ENCODE peak calls at places on chromosome 22, in nine cellular contexts. One of them, this sample, is unnamed.

GRCh38 chr22:49957826-49958461 is 2.6 kb upstream of the PIM3 start:
- DNase-seq in GM04503: no peak
- DNase-seq in epithelial cell of esophagus: no peak
- DNase-seq in neural crest cell: no peak
- DNase-seq in activated T-cell treated with anti-CD3 and anti-CD28 coated beads, Interleukin-2, amount 50 U/mL, for 4 hours: no peak
- DNase-seq in occipital lobe: no peak
- DNase-seq in kidney tubule cell: no peak
- DNase-seq in cardiac fibroblast: no peak
- DNase-seq in PC-3: no peak
- DNase-seq in this sample: no peak

GRCh38 chr22:49555526-49555925 is 272.1 kb downstream of the BRD1 start:
- DNase-seq in occipital lobe: no peak
- DNase-seq in PC-3: no peak
- DNase-seq in GM04503: no peak
- DNase-seq in activated T-cell treated with anti-CD3 and anti-CD28 coated beads, Interleukin-2, amount 50 U/mL, for 4 hours: no peak
- DNase-seq in cardiac fibroblast: no peak
- DNase-seq in epithelial cell of esophagus: no peak
- DNase-seq in neural crest cell: no peak
- DNase-seq in kidney tubule cell: no peak
- DNase-seq in this sample: no peak

GRCh38 chr22:44281706-44282637 is 30.8 kb downstream of the SHISAL1 start:
- DNase-seq in PC-3: no peak
- DNase-seq in occipital lobe: no peak
- DNase-seq in activated T-cell treated with anti-CD3 and anti-CD28 coated beads, Interleukin-2, amount 50 U/mL, for 4 hours: no peak
- DNase-seq in kidney tubule cell: no peak
- DNase-seq in neural crest cell: no peak
- DNase-seq in cardiac fibroblast: no peak
- DNase-seq in epithelial cell of esophagus: no peak
- DNase-seq in GM04503: no peak
- DNase-seq in this sample: no peak

GRCh38 chr22:49764151-49764581 is 63.5 kb downstream of the BRD1 start:
- DNase-seq in GM04503: no peak
- DNase-seq in PC-3: no peak
- DNase-seq in cardiac fibroblast: no peak
- DNase-seq in occipital lobe: no peak
- DNase-seq in kidney tubule cell: no peak
- DNase-seq in epithelial cell of esophagus: no peak
- DNase-seq in neural crest cell: no peak
- DNase-seq in activated T-cell treated with anti-CD3 and anti-CD28 coated beads, Interleukin-2, amount 50 U/mL, for 4 hours: peak; percentile 4
- DNase-seq in this sample: no peak

GRCh38 chr22:33302049-33302545 is 243.9 kb upstream of the SYN3 start:
- DNase-seq in occipital lobe: peak; percentile 75
- DNase-seq in epithelial cell of esophagus: peak; percentile 19
- DNase-seq in cardiac fibroblast: peak; percentile 76
- DNase-seq in kidney tubule cell: peak; percentile 82
- DNase-seq in activated T-cell treated with anti-CD3 and anti-CD28 coated beads, Interleukin-2, amount 50 U/mL, for 4 hours: peak; percentile 18
- DNase-seq in GM04503: no peak
- DNase-seq in PC-3: peak; percentile 45
- DNase-seq in neural crest cell: peak; percentile 89
- DNase-seq in this sample: peak; percentile 34

GRCh38 chr22:41722496-41722895 is 23.2 kb downstream of the MEI1 start:
- DNase-seq in kidney tubule cell: no peak
- DNase-seq in PC-3: peak; percentile 3
- DNase-seq in activated T-cell treated with anti-CD3 and anti-CD28 coated beads, Interleukin-2, amount 50 U/mL, for 4 hours: no peak
- DNase-seq in occipital lobe: no peak
- DNase-seq in epithelial cell of esophagus: no peak
- DNase-seq in cardiac fibroblast: no peak
- DNase-seq in GM04503: no peak
- DNase-seq in neural crest cell: no peak
- DNase-seq in this sample: no peak

GRCh38 chr22:23526588-23527315 is 53.3 kb downstream of the IGLL1 start:
- DNase-seq in occipital lobe: no peak
- DNase-seq in neural crest cell: no peak
- DNase-seq in cardiac fibroblast: no peak
- DNase-seq in activated T-cell treated with anti-CD3 and anti-CD28 coated beads, Interleukin-2, amount 50 U/mL, for 4 hours: no peak
- DNase-seq in kidney tubule cell: no peak
- DNase-seq in GM04503: no peak
- DNase-seq in PC-3: no peak
- DNase-seq in epithelial cell of esophagus: no peak
- DNase-seq in this sample: no peak

GRCh38 chr22:45202333-45203149 is 38.2 kb downstream of the KIAA0930 start:
- DNase-seq in activated T-cell treated with anti-CD3 and anti-CD28 coated beads, Interleukin-2, amount 50 U/mL, for 4 hours: no peak
- DNase-seq in kidney tubule cell: no peak
- DNase-seq in cardiac fibroblast: peak; percentile 16
- DNase-seq in epithelial cell of esophagus: no peak
- DNase-seq in GM04503: no peak
- DNase-seq in PC-3: no peak
- DNase-seq in occipital lobe: no peak
- DNase-seq in neural crest cell: no peak
- DNase-seq in this sample: no peak

GRCh38 chr22:50072714-50073538 is 12.3 kb downstream of the MLC1 start:
- DNase-seq in epithelial cell of esophagus: no peak
- DNase-seq in kidney tubule cell: no peak
- DNase-seq in occipital lobe: no peak
- DNase-seq in neural crest cell: no peak
- DNase-seq in PC-3: no peak
- DNase-seq in cardiac fibroblast: no peak
- DNase-seq in activated T-cell treated with anti-CD3 and anti-CD28 coated beads, Interleukin-2, amount 50 U/mL, for 4 hours: no peak
- DNase-seq in GM04503: no peak
- DNase-seq in this sample: no peak

GRCh38 chr22:50694099-50694498 is 21.5 kb downstream of the SHANK3 start:
- DNase-seq in activated T-cell treated with anti-CD3 and anti-CD28 coated beads, Interleukin-2, amount 50 U/mL, for 4 hours: no peak
- DNase-seq in kidney tubule cell: no peak
- DNase-seq in occipital lobe: no peak
- DNase-seq in GM04503: no peak
- DNase-seq in PC-3: peak; percentile 25
- DNase-seq in neural crest cell: no peak
- DNase-seq in epithelial cell of esophagus: peak; percentile 40
- DNase-seq in cardiac fibroblast: peak; percentile 32
- DNase-seq in this sample: no peak

GRCh38 chr22:46239261-46240048 is 10.6 kb downstream of the CDPF1 start:
- DNase-seq in neural crest cell: no peak
- DNase-seq in epithelial cell of esophagus: no peak
- DNase-seq in kidney tubule cell: no peak
- DNase-seq in occipital lobe: no peak
- DNase-seq in GM04503: no peak
- DNase-seq in activated T-cell treated with anti-CD3 and anti-CD28 coated beads, Interleukin-2, amount 50 U/mL, for 4 hours: no peak
- DNase-seq in PC-3: no peak
- DNase-seq in cardiac fibroblast: no peak
- DNase-seq in this sample: no peak

GRCh38 chr22:19880786-19881569 is 26.3 kb upstream of the GNB1L start:
- DNase-seq in GM04503: peak; percentile 96
- DNase-seq in cardiac fibroblast: peak; percentile 98
- DNase-seq in epithelial cell of esophagus: peak; percentile 88
- DNase-seq in kidney tubule cell: peak; percentile 78
- DNase-seq in neural crest cell: peak; percentile 55
- DNase-seq in PC-3: peak; percentile 96
- DNase-seq in activated T-cell treated with anti-CD3 and anti-CD28 coated beads, Interleukin-2, amount 50 U/mL, for 4 hours: no peak
- DNase-seq in occipital lobe: no peak
- DNase-seq in this sample: no peak

GRCh38 chr22:20663941-20664593 is 109.8 kb upstream of the SERPIND1 start:
- DNase-seq in PC-3: no peak
- DNase-seq in occipital lobe: no peak
- DNase-seq in epithelial cell of esophagus: no peak
- DNase-seq in neural crest cell: no peak
- DNase-seq in GM04503: no peak
- DNase-seq in kidney tubule cell: no peak
- DNase-seq in cardiac fibroblast: no peak
- DNase-seq in activated T-cell treated with anti-CD3 and anti-CD28 coated beads, Interleukin-2, amount 50 U/mL, for 4 hours: no peak
- DNase-seq in this sample: no peak

GRCh38 chr22:21445437-21446127 is 21.6 kb upstream of the TMEM191C start:
- DNase-seq in PC-3: no peak
- DNase-seq in GM04503: no peak
- DNase-seq in activated T-cell treated with anti-CD3 and anti-CD28 coated beads, Interleukin-2, amount 50 U/mL, for 4 hours: no peak
- DNase-seq in kidney tubule cell: no peak
- DNase-seq in occipital lobe: no peak
- DNase-seq in epithelial cell of esophagus: no peak
- DNase-seq in cardiac fibroblast: no peak
- DNase-seq in neural crest cell: no peak
- DNase-seq in this sample: no peak

GRCh38 chr22:19855504-19856409 is 1.1 kb upstream of the GNB1L start:
- DNase-seq in neural crest cell: no peak
- DNase-seq in kidney tubule cell: peak; percentile 76
- DNase-seq in GM04503: no peak
- DNase-seq in PC-3: peak; percentile 62
- DNase-seq in activated T-cell treated with anti-CD3 and anti-CD28 coated beads, Interleukin-2, amount 50 U/mL, for 4 hours: peak; percentile 48
- DNase-seq in occipital lobe: no peak
- DNase-seq in cardiac fibroblast: peak; percentile 82
- DNase-seq in epithelial cell of esophagus: peak; percentile 61
- DNase-seq in this sample: peak; percentile 51

GRCh38 chr22:36395922-36396321 is 8.2 kb upstream of the MYH9 start:
- DNase-seq in PC-3: peak; percentile 72
- DNase-seq in activated T-cell treated with anti-CD3 and anti-CD28 coated beads, Interleukin-2, amount 50 U/mL, for 4 hours: no peak
- DNase-seq in kidney tubule cell: peak; percentile 66
- DNase-seq in cardiac fibroblast: peak; percentile 70
- DNase-seq in epithelial cell of esophagus: peak; percentile 99
- DNase-seq in neural crest cell: no peak
- DNase-seq in occipital lobe: no peak
- DNase-seq in GM04503: no peak
- DNase-seq in this sample: no peak

GRCh38 chr22:44395116-44396005 is 82.6 kb upstream of the SHISAL1 start:
- DNase-seq in kidney tubule cell: no peak
- DNase-seq in occipital lobe: no peak
- DNase-seq in PC-3: no peak
- DNase-seq in cardiac fibroblast: no peak
- DNase-seq in neural crest cell: no peak
- DNase-seq in GM04503: no peak
- DNase-seq in activated T-cell treated with anti-CD3 and anti-CD28 coated beads, Interleukin-2, amount 50 U/mL, for 4 hours: no peak
- DNase-seq in epithelial cell of esophagus: no peak
- DNase-seq in this sample: no peak

GRCh38 chr22:19103881-19104821 is 18.1 kb downstream of the DGCR2 start:
- DNase-seq in cardiac fibroblast: peak; percentile 17
- DNase-seq in PC-3: no peak
- DNase-seq in activated T-cell treated with anti-CD3 and anti-CD28 coated beads, Interleukin-2, amount 50 U/mL, for 4 hours: no peak
- DNase-seq in neural crest cell: no peak
- DNase-seq in epithelial cell of esophagus: peak; percentile 40
- DNase-seq in kidney tubule cell: peak; percentile 24
- DNase-seq in occipital lobe: no peak
- DNase-seq in GM04503: no peak
- DNase-seq in this sample: no peak

GRCh38 chr22:43888740-43889139 is 3.1 kb downstream of the PNPLA5 start:
- DNase-seq in GM04503: no peak
- DNase-seq in activated T-cell treated with anti-CD3 and anti-CD28 coated beads, Interleukin-2, amount 50 U/mL, for 4 hours: no peak
- DNase-seq in neural crest cell: no peak
- DNase-seq in PC-3: no peak
- DNase-seq in cardiac fibroblast: no peak
- DNase-seq in occipital lobe: no peak
- DNase-seq in kidney tubule cell: no peak
- DNase-seq in epithelial cell of esophagus: no peak
- DNase-seq in this sample: no peak

GRCh38 chr22:42752230-42752746 is 31.6 kb upstream of the A4GALT start:
- DNase-seq in PC-3: no peak
- DNase-seq in cardiac fibroblast: no peak
- DNase-seq in activated T-cell treated with anti-CD3 and anti-CD28 coated beads, Interleukin-2, amount 50 U/mL, for 4 hours: no peak
- DNase-seq in epithelial cell of esophagus: no peak
- DNase-seq in GM04503: no peak
- DNase-seq in neural crest cell: no peak
- DNase-seq in kidney tubule cell: no peak
- DNase-seq in occipital lobe: no peak
- DNase-seq in this sample: no peak

GRCh38 chr22:43867839-43868652 is 5.7 kb upstream of the SULT4A1 start:
- DNase-seq in PC-3: peak; percentile 64
- DNase-seq in cardiac fibroblast: peak; percentile 56
- DNase-seq in kidney tubule cell: peak; percentile 51
- DNase-seq in GM04503: no peak
- DNase-seq in epithelial cell of esophagus: peak; percentile 72
- DNase-seq in activated T-cell treated with anti-CD3 and anti-CD28 coated beads, Interleukin-2, amount 50 U/mL, for 4 hours: no peak
- DNase-seq in neural crest cell: peak; percentile 81
- DNase-seq in occipital lobe: no peak
- DNase-seq in this sample: no peak

GRCh38 chr22:41417622-41418390 is 28.8 kb downstream of the TOB2 start:
- DNase-seq in GM04503: no peak
- DNase-seq in occipital lobe: peak; percentile 95
- DNase-seq in neural crest cell: no peak
- DNase-seq in epithelial cell of esophagus: no peak
- DNase-seq in kidney tubule cell: peak; percentile 46
- DNase-seq in cardiac fibroblast: peak; percentile 19
- DNase-seq in activated T-cell treated with anti-CD3 and anti-CD28 coated beads, Interleukin-2, amount 50 U/mL, for 4 hours: no peak
- DNase-seq in PC-3: no peak
- DNase-seq in this sample: no peak